ENCODE peak calls at places on chromosomes 12 and 14, in five cellular contexts. One of them, this sample, is unnamed.

GRCh38 chr14:75277000-75277795 is 1.4 kb upstream of the FOS start:
- DNase-seq in A549: peak; percentile 90
- DNase-seq in cardiac muscle cell: peak; percentile 96
- DNase-seq in ovary: peak; percentile 90
- DNase-seq in stomach: peak; percentile 90
- DNase-seq in this sample: peak; percentile 86

GRCh38 chr12:68349083-68349700 is 17.0 kb upstream of the MDM1 start:
- DNase-seq in A549: no peak
- DNase-seq in cardiac muscle cell: no peak
- DNase-seq in ovary: no peak
- DNase-seq in stomach: no peak
- DNase-seq in this sample: no peak

GRCh38 chr12:119505001-119505400 is 88.6 kb upstream of the TMEM233 start:
- DNase-seq in A549: no peak
- DNase-seq in cardiac muscle cell: no peak
- DNase-seq in ovary: no peak
- DNase-seq in stomach: no peak
- DNase-seq in this sample: no peak

GRCh38 chr12:122080149-122081107 is 1.9 kb downstream of the MLXIP start:
- DNase-seq in A549: peak; percentile 40
- DNase-seq in cardiac muscle cell: peak; percentile 94
- DNase-seq in ovary: peak; percentile 76
- DNase-seq in stomach: peak; percentile 54
- DNase-seq in this sample: peak; percentile 76

GRCh38 chr14:51848120-51848519 is 12.3 kb upstream of the GNG2 start:
- DNase-seq in A549: no peak
- DNase-seq in cardiac muscle cell: no peak
- DNase-seq in ovary: no peak
- DNase-seq in stomach: no peak
- DNase-seq in this sample: no peak

GRCh38 chr12:117144599-117144998 is 45.4 kb upstream of the TESC start:
- DNase-seq in A549: no peak
- DNase-seq in cardiac muscle cell: no peak
- DNase-seq in ovary: no peak
- DNase-seq in stomach: no peak
- DNase-seq in this sample: no peak

GRCh38 chr14:48536318-48536717 is 860.9 kb upstream of the MDGA2 start:
- DNase-seq in A549: peak; percentile 1
- DNase-seq in cardiac muscle cell: no peak
- DNase-seq in ovary: no peak
- DNase-seq in stomach: no peak
- DNase-seq in this sample: no peak

GRCh38 chr14:73463411-73463810 is 5.1 kb upstream of the NUMB start:
- DNase-seq in A549: peak; percentile 52
- DNase-seq in cardiac muscle cell: peak; percentile 93
- DNase-seq in ovary: no peak
- DNase-seq in stomach: peak; percentile 33
- DNase-seq in this sample: peak; percentile 38

GRCh38 chr14:73814158-73814557 is 37.5 kb upstream of the PTGR2 start:
- DNase-seq in A549: no peak
- DNase-seq in cardiac muscle cell: peak; percentile 37
- DNase-seq in ovary: no peak
- DNase-seq in stomach: no peak
- DNase-seq in this sample: no peak

GRCh38 chr12:110661337-110661972 is 27.5 kb downstream of the HVCN1 start:
- DNase-seq in A549: no peak
- DNase-seq in cardiac muscle cell: no peak
- DNase-seq in ovary: no peak
- DNase-seq in stomach: peak; percentile 27
- DNase-seq in this sample: peak; percentile 33

GRCh38 chr12:110606253-110606611 is 7.7 kb upstream of the TCTN1 start:
- DNase-seq in A549: no peak
- DNase-seq in cardiac muscle cell: no peak
- DNase-seq in ovary: no peak
- DNase-seq in stomach: no peak
- DNase-seq in this sample: no peak

GRCh38 chr14:21556378-21557083 is 23.3 kb downstream of the OR10G3 start:
- DNase-seq in A549: no peak
- DNase-seq in cardiac muscle cell: no peak
- DNase-seq in ovary: no peak
- DNase-seq in stomach: no peak
- DNase-seq in this sample: no peak

GRCh38 chr12:107568718-107569117 is 116.9 kb upstream of the PWP1 start:
- DNase-seq in A549: no peak
- DNase-seq in cardiac muscle cell: no peak
- DNase-seq in ovary: no peak
- DNase-seq in stomach: no peak
- DNase-seq in this sample: no peak

GRCh38 chr12:94795520-94795919 is 145.2 kb upstream of the TMCC3 start:
- DNase-seq in A549: peak; percentile 42
- DNase-seq in cardiac muscle cell: peak; percentile 45
- DNase-seq in ovary: peak; percentile 33
- DNase-seq in stomach: no peak
- DNase-seq in this sample: no peak

GRCh38 chr12:8572507-8572906 is 31.8 kb upstream of the CLEC4E start:
- DNase-seq in A549: no peak
- DNase-seq in cardiac muscle cell: no peak
- DNase-seq in ovary: no peak
- DNase-seq in stomach: no peak
- DNase-seq in this sample: no peak

GRCh38 chr12:8581098-8581784 is 31.4 kb downstream of the AICDA start:
- DNase-seq in A549: no peak
- DNase-seq in cardiac muscle cell: no peak
- DNase-seq in ovary: no peak
- DNase-seq in stomach: no peak
- DNase-seq in this sample: no peak

DNA sequence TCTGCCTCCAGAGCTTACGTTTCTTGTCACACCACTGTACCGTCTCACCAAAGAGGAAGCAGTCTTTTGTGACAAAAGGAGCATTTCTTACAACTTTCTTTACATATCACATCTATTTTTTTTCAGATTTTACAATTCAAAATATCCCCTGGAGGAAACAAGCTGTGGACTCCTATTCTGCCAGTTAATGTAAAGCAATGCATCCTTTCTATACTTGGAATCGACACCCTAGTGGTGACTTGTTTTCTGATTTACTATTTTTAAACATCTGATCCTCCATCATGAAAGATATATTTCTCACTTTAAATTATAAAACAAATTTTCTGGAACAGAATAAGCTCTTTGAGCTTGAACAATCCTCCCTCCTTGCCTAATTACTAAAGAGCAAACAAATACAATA is 34.8 kb downstream of the AICDA start:
- DNase-seq in A549: no peak
- DNase-seq in cardiac muscle cell: no peak
- DNase-seq in ovary: no peak
- DNase-seq in stomach: no peak
- DNase-seq in this sample: no peak
- H3K4me3 ChIP-seq in A549: no peak overlapping the region
- H3K4me3 ChIP-seq in cardiac muscle cell: no peak overlapping the region
- H3K4me3 ChIP-seq in ovary: no peak overlapping the region
- H3K4me3 ChIP-seq in stomach: no peak overlapping the region
- H3K4me3 ChIP-seq in this sample: no peak overlapping the region

GRCh38 chr14:24141030-24141880 is at the start of gene EMC9:
- DNase-seq in A549: peak; percentile 99
- DNase-seq in cardiac muscle cell: peak; percentile 100
- DNase-seq in ovary: peak; percentile 100
- DNase-seq in stomach: peak; percentile 100
- DNase-seq in this sample: peak; percentile 100
- H3K4me1 ChIP-seq in A549: peaks cover 39% of the 10 kb centered on the region
- H3K4me1 ChIP-seq in cardiac muscle cell: peaks cover 15% of the 10 kb centered on the region
- H3K4me1 ChIP-seq in ovary: peaks cover 17% of the 10 kb centered on the region
- H3K4me1 ChIP-seq in stomach: peaks cover 84% of the 10 kb centered on the region
- H3K4me1 ChIP-seq in this sample: peaks cover 14% of the 10 kb centered on the region

GRCh38 chr14:92601131-92601710 is 87.6 kb downstream of the RIN3 start:
- DNase-seq in A549: no peak
- DNase-seq in cardiac muscle cell: no peak
- DNase-seq in ovary: no peak
- DNase-seq in stomach: no peak
- DNase-seq in this sample: no peak

GRCh38 chr14:92598549-92598905 is 84.9 kb downstream of the RIN3 start:
- DNase-seq in A549: no peak
- DNase-seq in cardiac muscle cell: no peak
- DNase-seq in ovary: no peak
- DNase-seq in stomach: no peak
- DNase-seq in this sample: no peak

GRCh38 chr14:92599786-92600185 is 86.2 kb downstream of the RIN3 start:
- DNase-seq in A549: no peak
- DNase-seq in cardiac muscle cell: no peak
- DNase-seq in ovary: no peak
- DNase-seq in stomach: no peak
- DNase-seq in this sample: no peak

GRCh38 chr14:92601757-92602417 is 88.3 kb downstream of the RIN3 start:
- DNase-seq in A549: no peak
- DNase-seq in cardiac muscle cell: no peak
- DNase-seq in ovary: no peak
- DNase-seq in stomach: no peak
- DNase-seq in this sample: no peak

DNA sequence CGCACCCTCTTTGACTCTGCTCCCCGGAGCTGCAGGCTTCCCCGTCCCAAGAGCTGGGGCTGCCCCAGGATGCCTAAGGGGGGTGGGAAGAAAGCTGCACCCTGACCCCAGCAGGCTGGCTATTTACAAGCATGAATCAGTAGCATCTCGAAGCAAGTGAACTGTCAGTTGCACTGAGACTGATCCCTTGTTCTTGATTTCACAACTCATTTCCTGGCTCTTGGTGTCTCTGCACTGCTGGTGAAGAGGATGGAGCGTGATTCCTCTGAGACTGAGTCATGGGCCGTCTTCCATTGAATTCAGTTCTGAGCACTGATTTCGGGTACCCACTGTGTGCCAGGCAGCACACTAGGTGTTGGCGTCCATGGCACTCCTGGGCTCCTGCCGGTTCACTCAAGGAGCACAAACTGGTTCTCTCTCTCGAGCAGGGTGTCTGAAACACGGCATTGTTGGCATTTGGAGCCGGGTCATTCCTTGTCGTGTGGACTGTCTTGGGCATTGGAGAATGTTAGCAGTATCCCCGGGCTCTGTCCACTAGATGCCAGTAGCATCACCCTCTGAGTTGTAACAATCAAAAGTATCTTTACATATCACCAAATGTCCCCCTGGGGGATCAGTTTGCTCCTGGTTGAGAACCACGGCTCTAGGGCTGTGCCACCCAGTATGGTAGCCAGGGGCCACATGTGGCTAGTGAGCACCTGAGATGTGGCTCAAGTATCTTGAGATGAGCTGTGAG is 86.9 kb downstream of the RIN3 start:
- DNase-seq in A549: peak; percentile 77
- DNase-seq in cardiac muscle cell: peak; percentile 80
- DNase-seq in ovary: no peak
- DNase-seq in stomach: no peak
- DNase-seq in this sample: no peak
- TF ChIP-seq CTCF in A549: peak; percentile 48
- TF ChIP-seq CTCF in cardiac muscle cell: no peak
- TF ChIP-seq CTCF in ovary: no peak
- TF ChIP-seq CTCF in stomach: no peak
- TF ChIP-seq CTCF in this sample: no peak

DNA sequence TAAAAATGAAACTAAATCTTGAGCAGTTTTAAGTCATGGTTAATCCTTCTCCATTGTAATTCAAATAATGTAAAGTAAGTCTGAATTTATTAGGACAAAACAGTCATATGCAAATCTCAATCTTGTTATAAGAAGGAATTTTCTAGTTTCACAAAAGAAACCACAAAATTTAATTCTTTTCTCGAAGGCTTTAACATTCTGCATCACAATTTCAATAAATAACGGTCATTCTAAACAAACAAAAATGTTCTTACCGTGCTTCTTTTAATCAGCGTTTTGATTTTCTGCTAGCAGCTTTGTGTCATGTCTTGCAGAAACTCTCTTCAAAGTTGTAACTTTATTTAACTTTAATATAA is 225 bp downstream of the CLEC2B start:
- DNase-seq in A549: no peak
- DNase-seq in cardiac muscle cell: no peak
- DNase-seq in ovary: no peak
- DNase-seq in stomach: no peak
- DNase-seq in this sample: no peak
- H3K4me3 ChIP-seq in A549: peak overlapping the region; percentile 39
- H3K4me3 ChIP-seq in cardiac muscle cell: no peak overlapping the region
- H3K4me3 ChIP-seq in ovary: peak overlapping the region; percentile 43
- H3K4me3 ChIP-seq in stomach: peak overlapping the region; percentile 38
- H3K4me3 ChIP-seq in this sample: no peak overlapping the region

GRCh38 chr14:105023144-105023543 is 2.3 kb upstream of the CDCA4 start:
- DNase-seq in A549: no peak
- DNase-seq in cardiac muscle cell: no peak
- DNase-seq in ovary: no peak
- DNase-seq in stomach: no peak
- DNase-seq in this sample: no peak
- H3K4me1 ChIP-seq in A549: peaks cover 65% of the 10 kb centered on the region
- H3K4me1 ChIP-seq in cardiac muscle cell: peaks cover 7% of the 10 kb centered on the region
- H3K4me1 ChIP-seq in ovary: peaks cover 12% of the 10 kb centered on the region
- H3K4me1 ChIP-seq in stomach: peaks cover 46% of the 10 kb centered on the region
- H3K4me1 ChIP-seq in this sample: peaks cover 8% of the 10 kb centered on the region

DNA sequence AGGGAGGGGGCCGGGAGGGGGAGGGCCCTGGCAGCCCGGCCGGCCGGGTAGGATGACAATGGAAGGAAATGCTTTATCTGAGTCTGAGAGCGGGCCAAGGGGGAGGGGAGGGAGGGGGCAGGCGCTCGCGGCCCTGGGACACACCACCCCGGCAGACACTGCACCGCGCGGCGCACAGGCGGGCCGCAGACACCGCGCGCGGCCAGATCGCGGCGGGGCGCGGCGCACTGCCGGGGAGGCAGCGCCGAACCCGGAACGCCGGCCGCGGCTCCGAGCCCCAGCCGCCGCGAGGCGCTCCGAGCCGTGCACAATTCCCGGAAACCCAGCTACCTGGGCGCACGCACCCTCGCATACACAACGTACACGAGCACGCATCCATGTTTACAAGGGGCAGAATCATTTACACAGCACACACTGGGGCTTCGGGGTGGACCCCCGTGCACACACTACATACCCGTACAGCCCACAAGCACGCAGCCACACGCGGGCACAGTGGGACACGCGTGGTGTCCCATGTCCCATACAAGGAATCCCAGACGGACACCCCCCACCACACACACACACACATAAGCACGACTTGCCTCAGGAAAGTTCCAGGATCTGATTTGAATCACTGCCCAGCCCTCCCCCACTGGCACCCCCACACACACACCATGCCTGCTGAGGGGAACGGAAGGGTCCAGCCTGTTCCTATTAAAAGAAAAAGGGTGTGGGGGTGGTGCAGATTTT is at the start of gene HDAC7:
- DNase-seq in A549: peak; percentile 86
- DNase-seq in cardiac muscle cell: peak; percentile 95
- DNase-seq in ovary: peak; percentile 92
- DNase-seq in stomach: peak; percentile 84
- DNase-seq in this sample: peak; percentile 85
- TF ChIP-seq CTCF in A549: no peak
- TF ChIP-seq CTCF in cardiac muscle cell: no peak
- TF ChIP-seq CTCF in ovary: no peak
- TF ChIP-seq CTCF in stomach: no peak
- TF ChIP-seq CTCF in this sample: no peak